ENCODE peak calls at places on chromosomes 5 and 9, in seven cellular contexts. M is lower lobe of right lung, F is cardiac muscle cell, I is fibroblast of pulmonary artery, L is psoas muscle, R is A549, B is stomach. O is an unnamed sample.

GRCh38 chr5:31867219-31867618 is 228.3 kb downstream of the PDZD2 start:
- DNase-seq in R (no peak), L (no peak), B (no peak), I (no peak), M (no peak), F (no peak), O (no peak)

GRCh38 chr9:81855538-81855937 is 72.7 kb upstream of the SPATA31D4 start:
- DNase-seq in B (no peak), L (no peak), I (peak), F (no peak), M (no peak), R (peak), O (peak)

GRCh38 chr9:104177003-104177611 is 83.0 kb downstream of the SMC2 start:
- DNase-seq in F (peak), B (no peak), L (no peak), M (no peak), I (peak), R (peak), O (peak)

GRCh38 chr9:38205279-38205678 is 136.3 kb upstream of the SHB start:
- DNase-seq in F (no peak), L (no peak), M (no peak), I (no peak), B (no peak), R (no peak), O (peak)

GRCh38 chr5:59542841-59543825 is 350.4 kb downstream of the PDE4D start:
- DNase-seq in M (no peak), I (peak), F (no peak), L (peak), R (peak), B (peak), O (no peak)

GRCh38 chr5:94968507-94969095 is 316.3 kb downstream of the MCTP1 start:
- DNase-seq in L (no peak), I (peak), B (no peak), M (no peak), F (peak), R (peak), O (peak)

GRCh38 chr9:4170231-4170630 is 129.6 kb downstream of the GLIS3 start:
- DNase-seq in B (no peak), F (no peak), I (no peak), L (no peak), R (no peak), M (no peak), O (no peak)

GRCh38 chr5:166068547-166069335 is 2222.7 kb upstream of the WWC1 start:
- DNase-seq in F (no peak), R (no peak), M (no peak), I (no peak), B (no peak), L (no peak), O (peak)

GRCh38 chr9:4421847-4422246 is 68.4 kb upstream of the SLC1A1 start:
- DNase-seq in F (no peak), I (no peak), L (no peak), M (no peak), R (no peak), B (no peak), O (no peak)

GRCh38 chr5:124839371-124839998 is 93.0 kb upstream of the ZNF608 start:
- DNase-seq in I (peak), M (no peak), B (no peak), R (no peak), L (no peak), F (no peak), O (peak)

GRCh38 chr5:163790497-163790896 is 285.1 kb downstream of the MAT2B start:
- DNase-seq in I (peak), R (no peak), B (no peak), M (no peak), L (no peak), F (no peak), O (peak)

GRCh38 chr5:14906628-14907027 is 35.0 kb upstream of the ANKH start:
- DNase-seq in I (no peak), M (no peak), F (no peak), B (no peak), R (no peak), L (no peak), O (no peak)

GRCh38 chr9:35960029-35960655 is 2.2 kb upstream of the OR2S2 start:
- DNase-seq in M (no peak), I (peak), L (no peak), F (no peak), B (no peak), R (no peak), O (no peak)

GRCh38 chr9:89815061-89815902 is 210.5 kb downstream of the GADD45G start:
- DNase-seq in M (no peak), L (no peak), R (no peak), B (no peak), I (no peak), F (no peak), O (no peak)

GRCh38 chr5:138697720-138698360 is 55.4 kb upstream of the CTNNA1 start:
- DNase-seq in I (no peak), L (no peak), B (no peak), M (no peak), R (no peak), F (no peak), O (no peak)

GRCh38 chr5:36712719-36713118 is 106.3 kb downstream of the SLC1A3 start:
- DNase-seq in I (no peak), L (no peak), R (no peak), M (no peak), B (no peak), F (no peak), O (peak)

GRCh38 chr5:145775893-145776444 is 59.2 kb downstream of the PRELID2 start:
- DNase-seq in R (peak), B (no peak), L (no peak), F (no peak), M (no peak), I (peak), O (peak)

GRCh38 chr5:32753051-32753450 is 41.9 kb downstream of the NPR3 start:
- DNase-seq in B (no peak), F (no peak), R (no peak), L (no peak), I (peak), M (no peak), O (peak)

GRCh38 chr5:157558089-157558595 is 17.4 kb downstream of the ADAM19 start:
- DNase-seq in B (no peak), I (peak), L (no peak), M (no peak), F (no peak), R (no peak), O (peak)

GRCh38 chr9:124258765-124259272 is 1.1 kb downstream of the NEK6 start:
- DNase-seq in M (no peak), L (no peak), R (no peak), B (no peak), F (peak), I (no peak), O (no peak)

GRCh38 chr9:36665387-36665786 is 92.7 kb downstream of the MELK start:
- DNase-seq in M (no peak), I (peak), R (no peak), L (no peak), B (no peak), F (no peak), O (no peak)

GRCh38 chr9:130579738-130580463 is 524 bp downstream of the FUBP3 start:
- DNase-seq in R (no peak), F (no peak), M (no peak), B (no peak), L (no peak), I (no peak), O (no peak)

GRCh38 chr5:138032572-138033274 is at the start of gene FAM13B:
- DNase-seq in L (peak), R (peak), F (peak), B (peak), I (peak), M (peak), O (peak)

GRCh38 chr5:148860599-148860998 is 34.2 kb downstream of the ADRB2 start:
- DNase-seq in M (no peak), F (no peak), L (no peak), R (no peak), B (no peak), I (no peak), O (peak)

GRCh38 chr9:82912639-82913038 is 150.3 kb downstream of the RASEF start:
- DNase-seq in I (no peak), R (no peak), F (no peak), L (no peak), B (no peak), M (no peak), O (peak)

GRCh38 chr5:174625591-174626365 is 98.6 kb upstream of the MSX2 start:
- DNase-seq in R (no peak), M (no peak), B (no peak), L (no peak), F (peak), I (peak), O (no peak)

GRCh38 chr5:119070578-119070827 is 384 bp upstream of the DMXL1 start:
- DNase-seq in M (peak), F (peak), L (peak), R (no peak), B (no peak), I (no peak), O (no peak)

GRCh38 chr5:33601881-33602280 is 161.1 kb downstream of the TARS1 start:
- DNase-seq in L (no peak), R (no peak), I (no peak), F (peak), B (no peak), M (no peak), O (peak)

GRCh38 chr9:91914404-91914803 is 35.6 kb downstream of the ROR2 start:
- DNase-seq in B (no peak), F (no peak), L (no peak), R (no peak), M (no peak), I (no peak), O (no peak)

GRCh38 chr9:109972026-109973005 is 192.3 kb downstream of the PALM2AKAP2 start:
- DNase-seq in M (no peak), F (no peak), B (no peak), I (no peak), R (no peak), L (no peak), O (no peak)

GRCh38 chr5:74316064-74316586 is 324.4 kb downstream of the ENC1 start:
- DNase-seq in I (peak), B (no peak), M (no peak), F (no peak), R (peak), L (peak), O (peak)

GRCh38 chr5:154371687-154372086 is 74.1 kb upstream of the SAP30L start:
- DNase-seq in I (peak), R (peak), F (no peak), L (no peak), M (no peak), B (no peak), O (peak)

GRCh38 chr5:1412621-1413020 is 32.6 kb downstream of the SLC6A3 start:
- DNase-seq in L (peak), R (no peak), B (no peak), M (no peak), I (no peak), F (no peak), O (no peak)

GRCh38 chr5:172505403-172505759 is 51.1 kb upstream of the SH3PXD2B start:
- DNase-seq in B (no peak), L (no peak), R (no peak), F (no peak), I (no peak), M (no peak), O (no peak)

GRCh38 chr9:121658166-121658565 is 6.7 kb downstream of the DAB2IP start:
- DNase-seq in L (no peak), F (no peak), I (no peak), R (no peak), B (peak), M (no peak), O (no peak)

DNA sequence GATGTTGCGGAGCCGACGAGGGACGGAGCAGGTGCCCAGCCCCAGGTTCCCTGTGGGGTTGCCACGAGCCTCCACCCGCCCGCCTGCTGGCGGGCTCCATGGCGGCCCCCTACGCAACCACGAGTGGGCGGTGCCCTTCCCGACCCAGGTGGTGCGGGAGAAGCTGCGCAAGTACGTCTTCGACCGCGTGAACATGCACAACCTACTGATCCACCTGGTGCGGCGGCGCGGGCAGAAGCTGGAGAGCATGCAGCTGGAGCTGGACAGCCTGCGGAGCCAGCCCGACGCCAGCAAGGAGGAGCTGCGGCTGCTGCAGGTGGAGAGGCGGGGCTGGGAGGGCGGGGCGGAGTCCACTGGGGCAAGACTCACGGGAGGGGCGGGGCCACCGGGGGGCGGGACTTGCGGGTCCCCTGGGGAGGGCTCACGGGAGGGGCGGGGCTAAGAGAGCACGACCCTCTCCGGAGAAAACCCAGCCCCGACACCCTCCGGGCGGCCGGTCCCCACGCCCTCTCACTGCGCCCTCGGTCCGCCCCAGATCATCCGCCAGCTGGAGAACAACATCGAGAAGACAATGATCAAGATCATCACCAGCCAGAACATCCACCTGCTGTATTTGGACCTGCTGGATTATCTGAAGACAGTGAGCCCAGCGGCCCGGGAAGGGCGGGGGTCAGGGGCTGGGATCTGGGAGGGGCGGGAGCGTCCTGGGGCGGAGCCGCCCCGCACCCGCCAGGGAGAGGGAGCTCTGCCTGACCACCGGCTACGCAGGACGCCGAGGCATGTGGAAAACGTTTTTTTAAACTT is 3.9 kb downstream of the CCDC183 start:
- DNase-seq in B (peak), F (peak), I (peak), L (peak), M (peak), R (peak), O (peak)
- H3K4me3 ChIP-seq in B (peak), F (peak), I (peak), L (peak), M (peak), R (peak), O (peak)

DNA sequence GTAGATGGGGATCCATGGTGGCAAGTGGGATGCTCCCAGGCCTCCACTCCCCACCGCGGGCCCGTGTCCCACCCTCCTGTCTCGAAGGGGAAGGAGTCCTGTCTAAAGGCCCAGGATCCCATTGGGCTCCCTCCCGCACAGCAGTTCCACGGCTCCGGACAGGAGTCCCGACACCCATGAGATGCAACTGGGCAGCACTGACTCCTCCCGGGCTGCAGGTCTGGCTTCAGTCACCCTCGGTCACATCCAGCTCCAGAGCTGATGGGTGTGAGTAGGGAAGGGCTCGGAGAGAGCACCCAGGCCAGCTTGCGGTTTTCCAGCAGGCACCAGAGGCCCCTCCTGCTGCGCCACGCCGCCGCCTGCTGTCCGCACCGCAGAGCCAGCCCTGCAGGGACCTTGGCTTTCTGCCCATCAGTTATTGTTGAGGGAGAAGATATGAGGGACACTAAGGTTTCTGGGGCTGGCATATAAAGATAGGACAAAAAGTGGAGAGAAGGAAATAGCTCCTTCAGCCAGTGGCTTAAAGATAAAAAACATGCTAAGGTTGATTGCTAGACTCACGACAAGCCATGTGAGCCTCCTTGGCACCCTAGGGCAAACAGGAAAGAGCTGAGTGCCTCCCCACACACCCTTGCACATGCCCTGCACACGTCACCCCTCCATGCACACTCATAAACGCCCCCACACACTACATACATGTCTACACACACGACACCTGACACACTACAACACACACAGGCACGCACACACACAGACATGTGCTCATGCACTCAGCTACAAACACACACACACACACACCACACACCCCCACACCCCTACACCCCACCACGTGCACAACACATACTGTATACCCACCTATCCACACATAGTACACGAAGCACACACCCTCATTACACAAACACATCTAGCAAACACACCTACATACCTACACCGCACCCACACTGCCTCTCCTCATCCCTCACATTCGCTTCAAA is 79.0 kb downstream of the AK8 start:
- DNase-seq in I (no peak), F (peak), B (peak), R (no peak), L (no peak), M (peak), O (no peak)
- TF ChIP-seq CTCF in I (no peak), F (no peak), B (no peak), R (no peak), L (no peak), M (peak), O (no peak)

GRCh38 chr9:116686135-116686534 is 970 bp upstream of the TRIM32 start:
- DNase-seq in R (no peak), L (no peak), I (no peak), F (no peak), B (no peak), M (no peak), O (no peak)
- H3K4me3 ChIP-seq in R (peak), L (peak), I (peak), F (peak), B (peak), M (peak), O (no peak)

DNA sequence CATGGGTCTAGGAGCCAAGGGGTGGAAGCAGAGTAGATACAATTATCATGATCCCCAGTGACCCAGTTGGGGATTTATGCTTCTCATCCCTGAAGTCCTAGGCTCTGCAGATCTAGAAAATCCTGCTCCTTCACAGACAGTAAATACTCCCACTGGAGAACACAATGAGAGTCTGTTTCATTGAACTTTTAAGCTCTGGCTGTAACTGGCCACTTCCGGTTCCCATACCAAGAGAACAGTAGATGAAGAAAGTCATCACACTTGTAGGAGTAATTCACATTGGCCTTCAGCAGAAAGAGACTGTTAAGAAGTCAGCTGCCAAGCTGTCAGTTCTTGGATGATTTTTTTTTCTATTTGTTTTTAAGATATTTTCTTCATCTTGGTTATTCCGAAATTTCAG is 597.1 kb downstream of the ACTL7B start:
- DNase-seq in L (no peak), R (no peak), F (no peak), I (no peak), B (no peak), M (no peak), O (no peak)
- TF ChIP-seq CTCF in L (no peak), R (no peak), F (no peak), I (no peak), B (no peak), M (no peak), O (no peak)

O was measured in epithelial cell of esophagus.